ENCODE peak calls at places on chromosomes 7 and 10, in eight cellular contexts. E is mammary epithelial cell, Y is iris pigment epithelial cell, K is ecto neural progenitor cell, C is activated T-cell treated with anti-CD3 and anti-CD28 coated beads for 1 hour, T is transverse colon, Z is OCI-M1, I is mucosa of descending colon. G is an unnamed sample.

GRCh38 chr10:67976292-67977245 is 92.1 kb downstream of the SIRT1 start:
- DNase-seq in Z (no peak), Y (peak), E (no peak), I (no peak), K (no peak), C (no peak), T (no peak), G (peak)

GRCh38 chr7:28804990-28805389 is 153.1 kb downstream of the TRIL start:
- DNase-seq in Z (no peak), K (no peak), C (no peak), T (no peak), Y (peak), I (no peak), E (peak), G (peak)

GRCh38 chr10:86654411-86655172 is at the start of gene OPN4:
- DNase-seq in I (peak), K (no peak), T (peak), Y (peak), Z (no peak), E (no peak), C (no peak), G (no peak)

GRCh38 chr7:46076527-46076926 is 155.5 kb upstream of the IGFBP3 start:
- DNase-seq in I (no peak), Z (no peak), K (no peak), E (no peak), C (no peak), T (no peak), Y (no peak), G (no peak)

GRCh38 chr7:46485481-46486065 is 564.5 kb upstream of the IGFBP3 start:
- DNase-seq in T (no peak), K (no peak), Z (peak), I (no peak), Y (peak), E (peak), C (no peak), G (no peak)

GRCh38 chr10:3290550-3290949 is 118.0 kb upstream of the PITRM1 start:
- DNase-seq in I (no peak), Z (no peak), C (no peak), T (no peak), Y (no peak), E (no peak), K (no peak), G (no peak)

GRCh38 chr10:90602815-90603600 is 254.8 kb downstream of the HTR7 start:
- DNase-seq in I (no peak), C (no peak), Z (peak), K (no peak), Y (peak), T (no peak), E (peak), G (no peak)

GRCh38 chr10:126956712-126957108 is 51.5 kb downstream of the DOCK1 start:
- DNase-seq in E (no peak), T (no peak), Y (no peak), K (no peak), C (no peak), I (no peak), Z (no peak), G (no peak)

GRCh38 chr10:64350665-64351064 is 829.5 kb downstream of the REEP3 start:
- DNase-seq in T (no peak), E (no peak), K (no peak), I (no peak), Y (no peak), Z (no peak), C (no peak), G (no peak)

GRCh38 chr7:27155816-27156507 is 513 bp downstream of the HOXA7 start:
- DNase-seq in I (peak), Z (no peak), E (peak), C (no peak), T (peak), Y (no peak), K (peak), G (no peak)

GRCh38 chr10:77283326-77283725 is 354.3 kb downstream of the KCNMA1 start:
- DNase-seq in I (no peak), Y (no peak), K (no peak), C (no peak), E (no peak), Z (no peak), T (no peak), G (no peak)

GRCh38 chr7:124701955-124702354 is 63.6 kb downstream of the GPR37 start:
- DNase-seq in T (no peak), I (no peak), C (no peak), Z (no peak), E (peak), K (no peak), Y (peak), G (no peak)

GRCh38 chr10:59387951-59388431 is 25.6 kb upstream of the FAM13C start:
- DNase-seq in Y (peak), T (no peak), I (no peak), C (no peak), Z (no peak), E (peak), K (no peak), G (no peak)

GRCh38 chr10:79376078-79376628 is 28.9 kb downstream of the PPIF start:
- DNase-seq in I (no peak), C (no peak), Z (no peak), E (no peak), T (no peak), Y (no peak), K (no peak), G (no peak)

GRCh38 chr7:43456200-43456599 is 126.7 kb upstream of the STK17A start:
- DNase-seq in Y (no peak), C (no peak), Z (no peak), E (no peak), K (no peak), T (no peak), I (no peak), G (no peak)

GRCh38 chr7:322111-322671 is 32.2 kb downstream of the FOXL3 start:
- DNase-seq in Z (peak), T (peak), C (peak), Y (peak), K (peak), E (peak), I (peak), G (peak)

GRCh38 chr10:71357792-71358265 is 38.8 kb downstream of the SLC29A3 start:
- DNase-seq in T (no peak), K (no peak), Y (peak), E (no peak), I (no peak), C (no peak), Z (no peak), G (no peak)

GRCh38 chr10:129904323-129904722 is 59.8 kb downstream of the EBF3 start:
- DNase-seq in E (no peak), C (no peak), Z (no peak), T (no peak), K (no peak), Y (no peak), I (no peak), G (no peak)

G was measured in cerebellum.